ENCODE peak calls at places on chromosomes 12 and 14, in nine cellular contexts. One of them, this sample, is unnamed.
A peak's percentile ranks its signal among the peaks of the same experiment; 100 is the strongest.

GRCh38 chr12:59069481-59069880 is 149.2 kb upstream of the LRIG3 start:
- DNase-seq in fibroblast of lung: no peak
- DNase-seq in prostate gland: no peak
- DNase-seq in endodermal cell: no peak
- DNase-seq in naive thymus-derived CD4-positive, alpha-beta T cell: no peak
- DNase-seq in uterus: no peak
- DNase-seq in body of pancreas: no peak
- DNase-seq in heart right ventricle: no peak
- DNase-seq in CD8-positive, alpha-beta memory T cell: no peak
- DNase-seq in this sample: no peak

GRCh38 chr14:23071244-23071974 is 14.1 kb upstream of the CDH24 start:
- DNase-seq in fibroblast of lung: peak; percentile 95
- DNase-seq in prostate gland: peak; percentile 82
- DNase-seq in endodermal cell: peak; percentile 94
- DNase-seq in naive thymus-derived CD4-positive, alpha-beta T cell: peak; percentile 75
- DNase-seq in uterus: peak; percentile 84
- DNase-seq in body of pancreas: peak; percentile 92
- DNase-seq in heart right ventricle: peak; percentile 87
- DNase-seq in CD8-positive, alpha-beta memory T cell: peak; percentile 67
- DNase-seq in this sample: peak; percentile 82

GRCh38 chr12:78414071-78414470 is 450.5 kb upstream of the SYT1 start:
- DNase-seq in fibroblast of lung: no peak
- DNase-seq in prostate gland: no peak
- DNase-seq in endodermal cell: no peak
- DNase-seq in naive thymus-derived CD4-positive, alpha-beta T cell: no peak
- DNase-seq in uterus: no peak
- DNase-seq in body of pancreas: no peak
- DNase-seq in heart right ventricle: no peak
- DNase-seq in CD8-positive, alpha-beta memory T cell: no peak
- DNase-seq in this sample: no peak

GRCh38 chr12:70560671-70561070 is 76.6 kb downstream of the PTPRB start:
- DNase-seq in fibroblast of lung: no peak
- DNase-seq in prostate gland: no peak
- DNase-seq in endodermal cell: no peak
- DNase-seq in naive thymus-derived CD4-positive, alpha-beta T cell: no peak
- DNase-seq in uterus: no peak
- DNase-seq in body of pancreas: no peak
- DNase-seq in heart right ventricle: no peak
- DNase-seq in CD8-positive, alpha-beta memory T cell: no peak
- DNase-seq in this sample: no peak

GRCh38 chr14:93905623-93906022 is 21.5 kb upstream of the FAM181A start:
- DNase-seq in fibroblast of lung: no peak
- DNase-seq in prostate gland: no peak
- DNase-seq in endodermal cell: no peak
- DNase-seq in naive thymus-derived CD4-positive, alpha-beta T cell: no peak
- DNase-seq in uterus: no peak
- DNase-seq in body of pancreas: no peak
- DNase-seq in heart right ventricle: no peak
- DNase-seq in CD8-positive, alpha-beta memory T cell: no peak
- DNase-seq in this sample: no peak

GRCh38 chr12:103839893-103840292 is 1.1 kb downstream of the NT5DC3 start:
- DNase-seq in fibroblast of lung: no peak
- DNase-seq in prostate gland: no peak
- DNase-seq in endodermal cell: no peak
- DNase-seq in naive thymus-derived CD4-positive, alpha-beta T cell: no peak
- DNase-seq in uterus: no peak
- DNase-seq in body of pancreas: no peak
- DNase-seq in heart right ventricle: no peak
- DNase-seq in CD8-positive, alpha-beta memory T cell: no peak
- DNase-seq in this sample: no peak

GRCh38 chr14:69531135-69531534 is 43.5 kb downstream of the CCDC177 start:
- DNase-seq in fibroblast of lung: no peak
- DNase-seq in prostate gland: no peak
- DNase-seq in endodermal cell: no peak
- DNase-seq in naive thymus-derived CD4-positive, alpha-beta T cell: no peak
- DNase-seq in uterus: no peak
- DNase-seq in body of pancreas: no peak
- DNase-seq in heart right ventricle: no peak
- DNase-seq in CD8-positive, alpha-beta memory T cell: no peak
- DNase-seq in this sample: no peak

GRCh38 chr12:72084061-72084460 is 145.4 kb downstream of the TPH2 start:
- DNase-seq in fibroblast of lung: no peak
- DNase-seq in prostate gland: no peak
- DNase-seq in endodermal cell: no peak
- DNase-seq in naive thymus-derived CD4-positive, alpha-beta T cell: no peak
- DNase-seq in uterus: no peak
- DNase-seq in body of pancreas: no peak
- DNase-seq in heart right ventricle: no peak
- DNase-seq in CD8-positive, alpha-beta memory T cell: no peak
- DNase-seq in this sample: no peak

GRCh38 chr14:94890755-94891154 is 120.8 kb upstream of the GSC start:
- DNase-seq in fibroblast of lung: no peak
- DNase-seq in prostate gland: no peak
- DNase-seq in endodermal cell: no peak
- DNase-seq in naive thymus-derived CD4-positive, alpha-beta T cell: no peak
- DNase-seq in uterus: no peak
- DNase-seq in body of pancreas: no peak
- DNase-seq in heart right ventricle: no peak
- DNase-seq in CD8-positive, alpha-beta memory T cell: no peak
- DNase-seq in this sample: no peak

GRCh38 chr12:104420868-104421267 is 35.9 kb upstream of the CHST11 start:
- DNase-seq in fibroblast of lung: no peak
- DNase-seq in prostate gland: no peak
- DNase-seq in endodermal cell: no peak
- DNase-seq in naive thymus-derived CD4-positive, alpha-beta T cell: no peak
- DNase-seq in uterus: no peak
- DNase-seq in body of pancreas: no peak
- DNase-seq in heart right ventricle: no peak
- DNase-seq in CD8-positive, alpha-beta memory T cell: no peak
- DNase-seq in this sample: no peak

GRCh38 chr12:103626498-103626897 is 39.4 kb downstream of the STAB2 start:
- DNase-seq in fibroblast of lung: peak; percentile 22
- DNase-seq in prostate gland: peak; percentile 43
- DNase-seq in endodermal cell: peak; percentile 76
- DNase-seq in naive thymus-derived CD4-positive, alpha-beta T cell: no peak
- DNase-seq in uterus: peak; percentile 26
- DNase-seq in body of pancreas: peak; percentile 75
- DNase-seq in heart right ventricle: peak; percentile 79
- DNase-seq in CD8-positive, alpha-beta memory T cell: no peak
- DNase-seq in this sample: no peak

GRCh38 chr12:75725505-75726120 is 214.2 kb upstream of the KRR1 start:
- DNase-seq in fibroblast of lung: no peak
- DNase-seq in prostate gland: no peak
- DNase-seq in endodermal cell: no peak
- DNase-seq in naive thymus-derived CD4-positive, alpha-beta T cell: no peak
- DNase-seq in uterus: no peak
- DNase-seq in body of pancreas: no peak
- DNase-seq in heart right ventricle: no peak
- DNase-seq in CD8-positive, alpha-beta memory T cell: no peak
- DNase-seq in this sample: no peak

GRCh38 chr14:90703841-90704240 is 112.4 kb downstream of the TTC7B start:
- DNase-seq in fibroblast of lung: peak; percentile 5
- DNase-seq in prostate gland: no peak
- DNase-seq in endodermal cell: no peak
- DNase-seq in naive thymus-derived CD4-positive, alpha-beta T cell: no peak
- DNase-seq in uterus: no peak
- DNase-seq in body of pancreas: no peak
- DNase-seq in heart right ventricle: no peak
- DNase-seq in CD8-positive, alpha-beta memory T cell: no peak
- DNase-seq in this sample: no peak

GRCh38 chr14:90704362-90705051 is 111.7 kb downstream of the TTC7B start:
- DNase-seq in fibroblast of lung: peak; percentile 11
- DNase-seq in prostate gland: no peak
- DNase-seq in endodermal cell: no peak
- DNase-seq in naive thymus-derived CD4-positive, alpha-beta T cell: no peak
- DNase-seq in uterus: no peak
- DNase-seq in body of pancreas: no peak
- DNase-seq in heart right ventricle: no peak
- DNase-seq in CD8-positive, alpha-beta memory T cell: no peak
- DNase-seq in this sample: no peak

GRCh38 chr14:90700928-90701776 is 115.1 kb downstream of the TTC7B start:
- DNase-seq in fibroblast of lung: no peak
- DNase-seq in prostate gland: no peak
- DNase-seq in endodermal cell: no peak
- DNase-seq in naive thymus-derived CD4-positive, alpha-beta T cell: no peak
- DNase-seq in uterus: no peak
- DNase-seq in body of pancreas: no peak
- DNase-seq in heart right ventricle: no peak
- DNase-seq in CD8-positive, alpha-beta memory T cell: no peak
- DNase-seq in this sample: no peak

GRCh38 chr14:90705052-90705392 is 111.2 kb downstream of the TTC7B start:
- DNase-seq in fibroblast of lung: no peak
- DNase-seq in prostate gland: no peak
- DNase-seq in endodermal cell: no peak
- DNase-seq in naive thymus-derived CD4-positive, alpha-beta T cell: no peak
- DNase-seq in uterus: no peak
- DNase-seq in body of pancreas: no peak
- DNase-seq in heart right ventricle: no peak
- DNase-seq in CD8-positive, alpha-beta memory T cell: no peak
- DNase-seq in this sample: no peak
- H3K9me3 ChIP-seq in fibroblast of lung: no peaks in the 10 kb centered on the region
- H3K9me3 ChIP-seq in prostate gland: no peaks in the 10 kb centered on the region
- H3K9me3 ChIP-seq in endodermal cell: no peaks in the 10 kb centered on the region
- H3K9me3 ChIP-seq in naive thymus-derived CD4-positive, alpha-beta T cell: no peaks in the 10 kb centered on the region
- H3K9me3 ChIP-seq in uterus: no peaks in the 10 kb centered on the region
- H3K9me3 ChIP-seq in body of pancreas: no peaks in the 10 kb centered on the region
- H3K9me3 ChIP-seq in heart right ventricle: no peaks in the 10 kb centered on the region
- H3K9me3 ChIP-seq in CD8-positive, alpha-beta memory T cell: no peaks in the 10 kb centered on the region
- H3K9me3 ChIP-seq in this sample: no peaks in the 10 kb centered on the region

DNA sequence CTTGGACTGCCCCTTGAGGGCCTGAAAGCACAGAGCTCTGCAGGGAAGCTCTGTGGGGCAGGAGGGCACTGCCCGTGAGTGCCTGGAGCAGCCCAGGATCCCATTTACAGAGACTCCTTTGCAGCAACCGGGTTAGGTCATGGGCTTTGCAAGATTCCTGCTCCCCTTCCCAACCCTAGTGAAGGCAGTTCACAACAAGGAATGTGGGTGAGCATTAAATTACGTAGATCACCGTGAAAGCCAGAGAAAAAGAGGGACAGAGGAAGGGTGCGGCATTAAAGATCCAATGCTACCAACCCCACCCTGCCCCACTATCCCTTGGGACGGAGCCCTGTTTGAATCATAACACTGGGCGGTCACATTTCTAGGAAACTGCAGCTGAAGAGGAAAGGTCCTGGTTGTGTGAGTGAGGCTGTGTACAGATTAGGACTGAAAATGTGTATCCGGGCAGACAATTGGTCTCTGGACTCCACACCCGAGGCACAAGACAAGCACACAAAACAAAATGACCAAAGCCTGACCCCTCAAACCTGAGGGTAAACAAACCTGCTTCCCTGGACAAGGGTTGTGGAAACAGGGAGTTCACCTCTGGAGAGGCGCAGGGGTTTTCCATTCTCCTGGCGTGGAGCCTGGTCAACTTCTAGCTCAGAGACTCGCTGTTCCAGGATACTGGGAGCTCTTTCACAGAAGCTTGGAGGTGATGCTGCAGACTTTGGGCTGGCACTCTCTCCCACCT is 16.8 kb downstream of the NINJ2 start:
- DNase-seq in fibroblast of lung: no peak
- DNase-seq in prostate gland: peak; percentile 28
- DNase-seq in endodermal cell: peak; percentile 42
- DNase-seq in naive thymus-derived CD4-positive, alpha-beta T cell: no peak
- DNase-seq in uterus: peak; percentile 61
- DNase-seq in body of pancreas: peak; percentile 34
- DNase-seq in heart right ventricle: peak; percentile 88
- DNase-seq in CD8-positive, alpha-beta memory T cell: no peak
- DNase-seq in this sample: no peak
- H3K27ac ChIP-seq in fibroblast of lung: no peak overlapping the region
- H3K27ac ChIP-seq in prostate gland: peak overlapping the region; percentile 70
- H3K27ac ChIP-seq in endodermal cell: no peak overlapping the region
- H3K27ac ChIP-seq in naive thymus-derived CD4-positive, alpha-beta T cell: no peak overlapping the region
- H3K27ac ChIP-seq in uterus: peak overlapping the region; percentile 92
- H3K27ac ChIP-seq in body of pancreas: peak overlapping the region; percentile 58
- H3K27ac ChIP-seq in heart right ventricle: peak overlapping the region; percentile 100
- H3K27ac ChIP-seq in CD8-positive, alpha-beta memory T cell: no peak overlapping the region
- H3K27ac ChIP-seq in this sample: no peak overlapping the region

DNA sequence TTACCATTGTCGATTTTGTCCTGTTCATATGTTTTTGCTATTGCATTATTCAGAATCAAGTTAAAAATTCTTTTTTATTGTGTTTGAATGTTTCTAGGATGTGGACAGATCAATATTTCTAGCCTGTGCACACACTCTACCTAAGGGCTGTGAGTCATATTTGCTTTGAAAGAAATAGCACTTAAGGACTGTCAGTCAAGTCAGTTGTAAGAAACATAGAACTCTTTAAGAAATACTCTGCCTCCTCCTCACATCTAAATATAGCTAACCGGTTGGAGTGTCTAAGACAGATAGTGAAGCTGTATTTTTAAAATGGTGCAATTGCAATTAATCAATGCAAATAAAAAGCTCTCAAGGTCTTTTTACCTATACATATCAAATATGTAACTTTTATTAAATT is 17.9 kb upstream of the MGST1 start:
- DNase-seq in fibroblast of lung: no peak
- DNase-seq in prostate gland: no peak
- DNase-seq in endodermal cell: no peak
- DNase-seq in naive thymus-derived CD4-positive, alpha-beta T cell: no peak
- DNase-seq in uterus: no peak
- DNase-seq in body of pancreas: no peak
- DNase-seq in heart right ventricle: no peak
- DNase-seq in CD8-positive, alpha-beta memory T cell: no peak
- DNase-seq in this sample: no peak
- H3K9me3 ChIP-seq in fibroblast of lung: no peaks in the 10 kb centered on the region
- H3K9me3 ChIP-seq in prostate gland: no peaks in the 10 kb centered on the region
- H3K9me3 ChIP-seq in endodermal cell: peaks cover 8% of the 10 kb centered on the region
- H3K9me3 ChIP-seq in naive thymus-derived CD4-positive, alpha-beta T cell: no peaks in the 10 kb centered on the region
- H3K9me3 ChIP-seq in uterus: no peaks in the 10 kb centered on the region
- H3K9me3 ChIP-seq in body of pancreas: no peaks in the 10 kb centered on the region
- H3K9me3 ChIP-seq in heart right ventricle: peaks cover 13% of the 10 kb centered on the region
- H3K9me3 ChIP-seq in CD8-positive, alpha-beta memory T cell: peaks cover 7% of the 10 kb centered on the region
- H3K9me3 ChIP-seq in this sample: no peaks in the 10 kb centered on the region

GRCh38 chr12:96462571-96463280 is 26.7 kb upstream of the CFAP54 start:
- DNase-seq in fibroblast of lung: no peak
- DNase-seq in prostate gland: no peak
- DNase-seq in endodermal cell: no peak
- DNase-seq in naive thymus-derived CD4-positive, alpha-beta T cell: no peak
- DNase-seq in uterus: no peak
- DNase-seq in body of pancreas: no peak
- DNase-seq in heart right ventricle: no peak
- DNase-seq in CD8-positive, alpha-beta memory T cell: no peak
- DNase-seq in this sample: no peak

GRCh38 chr12:96454396-96454795 is 35.0 kb upstream of the CFAP54 start:
- DNase-seq in fibroblast of lung: no peak
- DNase-seq in prostate gland: no peak
- DNase-seq in endodermal cell: no peak
- DNase-seq in naive thymus-derived CD4-positive, alpha-beta T cell: no peak
- DNase-seq in uterus: no peak
- DNase-seq in body of pancreas: no peak
- DNase-seq in heart right ventricle: no peak
- DNase-seq in CD8-positive, alpha-beta memory T cell: no peak
- DNase-seq in this sample: no peak

GRCh38 chr12:96456265-96456974 is 33.0 kb upstream of the CFAP54 start:
- DNase-seq in fibroblast of lung: no peak
- DNase-seq in prostate gland: no peak
- DNase-seq in endodermal cell: no peak
- DNase-seq in naive thymus-derived CD4-positive, alpha-beta T cell: no peak
- DNase-seq in uterus: no peak
- DNase-seq in body of pancreas: no peak
- DNase-seq in heart right ventricle: no peak
- DNase-seq in CD8-positive, alpha-beta memory T cell: no peak
- DNase-seq in this sample: no peak

GRCh38 chr12:96452271-96452922 is 37.0 kb upstream of the CFAP54 start:
- DNase-seq in fibroblast of lung: no peak
- DNase-seq in prostate gland: no peak
- DNase-seq in endodermal cell: no peak
- DNase-seq in naive thymus-derived CD4-positive, alpha-beta T cell: no peak
- DNase-seq in uterus: no peak
- DNase-seq in body of pancreas: no peak
- DNase-seq in heart right ventricle: no peak
- DNase-seq in CD8-positive, alpha-beta memory T cell: no peak
- DNase-seq in this sample: no peak

GRCh38 chr12:96457191-96457930 is 32.0 kb upstream of the CFAP54 start:
- DNase-seq in fibroblast of lung: no peak
- DNase-seq in prostate gland: no peak
- DNase-seq in endodermal cell: peak; percentile 84
- DNase-seq in naive thymus-derived CD4-positive, alpha-beta T cell: no peak
- DNase-seq in uterus: no peak
- DNase-seq in body of pancreas: no peak
- DNase-seq in heart right ventricle: no peak
- DNase-seq in CD8-positive, alpha-beta memory T cell: no peak
- DNase-seq in this sample: no peak
- H3K27ac ChIP-seq in fibroblast of lung: no peak overlapping the region
- H3K27ac ChIP-seq in prostate gland: no peak overlapping the region
- H3K27ac ChIP-seq in endodermal cell: no peak overlapping the region
- H3K27ac ChIP-seq in naive thymus-derived CD4-positive, alpha-beta T cell: no peak overlapping the region
- H3K27ac ChIP-seq in uterus: no peak overlapping the region
- H3K27ac ChIP-seq in body of pancreas: no peak overlapping the region
- H3K27ac ChIP-seq in heart right ventricle: no peak overlapping the region
- H3K27ac ChIP-seq in CD8-positive, alpha-beta memory T cell: no peak overlapping the region
- H3K27ac ChIP-seq in this sample: no peak overlapping the region